ENCODE peak calls at places on chromosomes 3 and 15, in nine cellular contexts. Q, C, I, D, L, R, K, S and P are unnamed samples.

GRCh38 chr3:150544726-150545125 is 1.6 kb downstream of the SERP1 start:
- DNase-seq in L (no peak), D (no peak), S (no peak), R (no peak), Q (no peak), K (no peak), I (no peak), C (peak), P (no peak)

GRCh38 chr3:28114893-28115292 is 126.5 kb upstream of the CMC1 start:
- DNase-seq in R (no peak), I (no peak), C (no peak), Q (no peak), K (no peak), S (no peak), D (no peak), L (no peak), P (no peak)

GRCh38 chr3:189995129-189995528 is 125.6 kb downstream of the P3H2 start:
- DNase-seq in S (no peak), C (peak), L (no peak), I (no peak), R (no peak), K (no peak), Q (no peak), D (no peak), P (no peak)

GRCh38 chr15:51094606-51095569 is at the start of gene TNFAIP8L3:
- DNase-seq in L (no peak), S (no peak), K (no peak), I (no peak), R (peak), Q (no peak), C (no peak), D (no peak), P (peak)

GRCh38 chr3:17183951-17184550 is 299.3 kb downstream of the PLCL2 start:
- DNase-seq in D (no peak), K (peak), L (no peak), R (no peak), C (peak), Q (no peak), I (peak), S (no peak), P (peak)

GRCh38 chr3:149839874-149840273 is 26.9 kb downstream of the RNF13 start:
- DNase-seq in I (no peak), D (no peak), Q (no peak), K (no peak), C (no peak), S (no peak), L (no peak), R (no peak), P (no peak)

GRCh38 chr15:49041406-49041805 is 4.8 kb downstream of the SECISBP2L start:
- DNase-seq in K (no peak), D (no peak), C (peak), Q (no peak), R (no peak), I (no peak), L (no peak), S (no peak), P (no peak)

GRCh38 chr3:179421500-179421899 is 29.8 kb downstream of the GNB4 start:
- DNase-seq in K (peak), I (no peak), C (peak), D (no peak), Q (no peak), R (no peak), L (no peak), S (no peak), P (peak)

GRCh38 chr15:93942140-93942808 is 289.1 kb upstream of the MCTP2 start:
- DNase-seq in D (no peak), K (no peak), Q (no peak), S (no peak), I (no peak), C (no peak), R (no peak), L (no peak), P (no peak)

GRCh38 chr3:64805248-64805647 is 117.4 kb upstream of the ADAMTS9 start:
- DNase-seq in C (no peak), S (no peak), Q (no peak), K (no peak), I (no peak), R (no peak), L (no peak), D (no peak), P (no peak)

GRCh38 chr3:31010491-31010890 is 116.0 kb upstream of the GADL1 start:
- DNase-seq in Q (no peak), I (no peak), K (no peak), S (no peak), L (no peak), R (no peak), C (peak), D (no peak), P (no peak)

GRCh38 chr3:84175449-84175848 is 783.3 kb upstream of the CADM2 start:
- DNase-seq in K (no peak), I (no peak), C (no peak), R (no peak), D (no peak), Q (no peak), L (no peak), S (no peak), P (no peak)

GRCh38 chr15:96160800-96161199 is 169.7 kb upstream of the NR2F2 start:
- DNase-seq in S (no peak), L (no peak), R (no peak), D (no peak), Q (no peak), C (no peak), K (no peak), I (no peak), P (no peak)

GRCh38 chr3:154310840-154311239 is 13.4 kb downstream of the DHX36 start:
- DNase-seq in L (no peak), I (no peak), Q (no peak), C (peak), D (no peak), S (no peak), R (no peak), K (no peak), P (no peak)

GRCh38 chr15:55407631-55407948 is 569 bp downstream of the CCPG1 start:
- DNase-seq in R (no peak), C (peak), S (no peak), K (no peak), L (no peak), D (no peak), I (no peak), Q (no peak), P (no peak)

GRCh38 chr3:185732782-185733181 is 92.1 kb downstream of the IGF2BP2 start:
- DNase-seq in C (peak), R (no peak), I (no peak), K (no peak), D (no peak), S (no peak), L (no peak), Q (no peak), P (no peak)

GRCh38 chr15:91253605-91254004 is 153.5 kb downstream of the SV2B start:
- DNase-seq in L (no peak), K (no peak), C (no peak), D (no peak), R (no peak), I (no peak), Q (no peak), S (no peak), P (no peak)

GRCh38 chr3:39850707-39851014 is 41.3 kb downstream of the MYRIP start:
- DNase-seq in R (no peak), C (no peak), I (no peak), L (no peak), K (no peak), Q (no peak), D (no peak), S (no peak), P (no peak)

GRCh38 chr3:176964656-176965055 is 232.6 kb downstream of the TBL1XR1 start:
- DNase-seq in S (no peak), C (no peak), R (no peak), K (no peak), Q (no peak), I (no peak), D (no peak), L (no peak), P (no peak)

GRCh38 chr15:78148392-78149067 is 632 bp upstream of the IDH3A start:
- DNase-seq in D (no peak), Q (no peak), K (no peak), L (no peak), I (no peak), R (no peak), S (no peak), C (peak), P (no peak)

GRCh38 chr3:2856062-2856792 is 253.9 kb downstream of the IL5RA start:
- DNase-seq in Q (no peak), R (no peak), D (no peak), L (no peak), K (no peak), C (no peak), I (no peak), S (no peak), P (no peak)

GRCh38 chr15:95888762-95889161 is 441.7 kb upstream of the NR2F2 start:
- DNase-seq in I (no peak), D (no peak), R (no peak), Q (no peak), S (no peak), L (no peak), K (no peak), C (no peak), P (no peak)

GRCh38 chr3:98521897-98522537 is 685 bp downstream of the CLDND1 start:
- DNase-seq in Q (peak), D (no peak), I (peak), C (peak), R (no peak), L (no peak), K (peak), S (peak), P (peak)

GRCh38 chr15:75152382-75153079 is 49.2 kb upstream of the C15orf39 start:
- DNase-seq in D (no peak), R (no peak), L (no peak), I (no peak), K (no peak), S (no peak), Q (no peak), C (no peak), P (no peak)

GRCh38 chr15:80991446-80991845 is 1.8 kb upstream of the MESD start:
- DNase-seq in K (peak), I (no peak), S (peak), C (peak), R (no peak), D (no peak), L (peak), Q (peak), P (peak)

GRCh38 chr3:14847613-14848541 is 29.1 kb downstream of the FGD5 start:
- DNase-seq in Q (peak), C (no peak), S (peak), K (peak), I (peak), D (peak), R (peak), L (peak), P (no peak)

GRCh38 chr3:170804095-170804494 is 65.9 kb downstream of the RPL22L1 start:
- DNase-seq in Q (no peak), D (no peak), I (no peak), L (no peak), C (peak), R (no peak), S (no peak), K (no peak), P (no peak)

GRCh38 chr3:43768594-43768993 is 77.9 kb downstream of the ABHD5 start:
- DNase-seq in C (peak), R (no peak), K (no peak), D (no peak), I (no peak), L (peak), Q (peak), S (peak), P (no peak)

GRCh38 chr3:38004415-38005075 is 14.0 kb downstream of the VILL start:
- DNase-seq in I (peak), Q (peak), L (peak), K (peak), C (peak), R (peak), S (no peak), D (peak), P (peak)
- TF ChIP-seq POLR2A in I (no peak), Q (no peak), L (no peak), K (no peak), C (no peak), R (no peak), S (no peak), D (peak), P (no peak)

GRCh38 chr3:46978985-46979944 is at the start of gene NBEAL2:
- DNase-seq in R (peak), I (peak), S (peak), Q (peak), C (peak), D (peak), L (peak), K (peak), P (peak)
- TF ChIP-seq POLR2A in R (no peak), I (peak), S (peak), Q (no peak), C (no peak), D (peak), L (no peak), K (peak), P (peak)

GRCh38 chr15:101725073-101725472 is 800 bp upstream of the TARS3 start:
- DNase-seq in D (no peak), S (no peak), L (no peak), K (no peak), R (no peak), C (no peak), Q (no peak), I (no peak), P (peak)

GRCh38 chr15:101724675-101725005 is 367 bp upstream of the TARS3 start:
- DNase-seq in R (no peak), Q (no peak), C (no peak), D (no peak), S (no peak), L (no peak), I (no peak), K (no peak), P (no peak)

GRCh38 chr15:101723161-101723873 is 956 bp downstream of the TARS3 start:
- DNase-seq in L (no peak), R (no peak), K (peak), I (no peak), Q (no peak), S (no peak), C (peak), D (peak), P (peak)

GRCh38 chr15:101727186-101727585 is 2.9 kb upstream of the TARS3 start:
- DNase-seq in D (no peak), K (no peak), S (no peak), C (no peak), R (no peak), L (no peak), I (no peak), Q (no peak), P (peak)

GRCh38 chr15:101723874-101724674 is at the start of gene TARS3:
- DNase-seq in D (peak), R (peak), S (peak), C (peak), Q (peak), K (peak), L (peak), I (peak), P (peak)
- TF ChIP-seq POLR2A in D (peak), R (peak), S (peak), C (peak), Q (no peak), K (peak), L (peak), I (peak), P (peak)

DNA sequence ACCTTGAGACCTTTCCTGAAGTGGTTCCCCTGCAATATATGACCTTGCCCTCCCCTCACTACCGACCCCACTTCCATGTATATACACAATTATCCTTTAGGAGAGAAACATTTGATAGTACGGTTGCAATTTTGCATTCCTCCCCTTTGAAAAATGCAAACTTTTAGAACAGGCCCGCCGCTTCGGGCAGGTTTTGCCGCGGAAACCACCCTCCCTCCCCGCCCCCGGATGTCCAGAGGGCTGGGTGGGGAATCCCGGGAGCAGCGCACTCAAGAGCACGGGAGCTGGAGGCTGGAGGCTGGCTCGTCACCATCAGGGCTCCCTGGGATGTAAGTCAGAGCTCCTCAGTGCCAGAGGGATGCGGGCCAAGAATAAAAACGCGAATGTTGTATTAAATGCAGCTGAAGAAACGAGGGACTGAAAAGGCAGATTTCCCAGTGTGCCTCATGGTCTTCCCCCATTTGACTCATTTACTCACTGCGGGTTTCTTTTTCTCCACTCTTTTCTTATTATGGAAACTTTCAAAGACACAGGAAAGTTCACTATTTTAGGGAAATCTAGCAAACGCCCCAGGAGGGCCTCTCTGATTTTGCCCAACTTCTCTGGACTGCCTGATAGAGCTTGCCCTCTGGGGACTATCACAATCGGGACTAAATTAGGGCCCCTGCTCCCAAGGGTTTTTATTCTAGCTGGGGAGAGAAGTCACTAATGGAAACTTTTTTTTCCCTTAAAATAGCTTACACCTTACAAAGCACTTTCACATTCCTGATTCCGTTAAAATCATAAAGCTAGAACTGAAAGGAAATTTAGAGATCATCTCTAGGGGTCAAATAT is 2.9 kb upstream of the USP3 start:
- DNase-seq in C (peak), S (peak), L (peak), R (no peak), I (no peak), K (no peak), Q (peak), D (peak), P (no peak)
- TF ChIP-seq POLR2A in C (no peak), S (no peak), L (no peak), R (no peak), I (no peak), K (no peak), Q (no peak), D (no peak), P (no peak)

GRCh38 chr15:85582076-85582718 is 201.8 kb downstream of the AKAP13 start:
- DNase-seq in C (peak), K (no peak), D (peak), Q (peak), S (no peak), I (no peak), R (no peak), L (no peak), P (peak)
- TF ChIP-seq POLR2A in C (no peak), K (no peak), D (peak), Q (no peak), S (no peak), I (no peak), R (no peak), L (no peak), P (no peak)

GRCh38 chr15:35460616-35461015 is 85.3 kb downstream of the DPH6 start:
- DNase-seq in D (no peak), K (no peak), C (no peak), R (no peak), S (no peak), L (no peak), I (no peak), Q (no peak), P (no peak)
- TF ChIP-seq POLR2A in D (no peak), K (no peak), C (no peak), R (no peak), S (no peak), L (no peak), I (no peak), Q (no peak), P (no peak)

GRCh38 chr3:126475411-126476114 is at the start of gene ZXDC:
- DNase-seq in D (peak), I (peak), K (peak), C (peak), R (peak), L (peak), S (peak), Q (peak), P (peak)

GRCh38 chr3:126474498-126475410 is 937 bp downstream of the ZXDC start:
- DNase-seq in L (no peak), S (no peak), R (peak), K (peak), I (peak), Q (peak), D (peak), C (peak), P (peak)

GRCh38 chr3:126476976-126477330 is 1.3 kb upstream of the ZXDC start:
- DNase-seq in L (no peak), R (no peak), Q (no peak), K (no peak), S (no peak), I (no peak), C (no peak), D (no peak), P (no peak)

GRCh38 chr3:126478581-126479310 is 3.1 kb upstream of the ZXDC start:
- DNase-seq in Q (no peak), L (no peak), S (no peak), C (no peak), K (no peak), I (no peak), D (no peak), R (no peak), P (no peak)

GRCh38 chr3:126476166-126476975 is 680 bp upstream of the ZXDC start:
- DNase-seq in C (peak), I (peak), Q (peak), L (peak), K (peak), D (no peak), R (peak), S (no peak), P (no peak)
- TF ChIP-seq POLR2A in C (no peak), I (no peak), Q (no peak), L (peak), K (peak), D (peak), R (no peak), S (peak), P (peak)

DNA sequence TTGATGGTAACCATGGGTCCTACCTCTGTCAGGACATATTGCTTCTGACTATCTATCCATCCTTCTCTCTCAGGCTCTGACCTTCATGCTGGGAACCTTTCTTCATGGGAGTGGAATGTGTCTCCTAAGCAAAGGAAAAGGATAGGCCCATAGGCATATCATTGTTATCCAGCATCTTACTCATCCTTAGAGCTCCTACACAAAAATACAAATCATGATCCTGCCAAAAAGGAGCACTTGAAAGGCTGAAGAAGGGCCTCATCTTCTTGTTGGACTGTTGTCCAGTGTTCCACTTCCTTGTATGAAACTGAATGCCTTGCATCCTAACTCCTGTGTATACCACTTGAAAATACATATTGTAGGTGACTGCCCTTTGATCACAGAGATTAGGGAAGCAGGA is 96.1 kb upstream of the SOX2 start:
- DNase-seq in L (no peak), S (no peak), K (no peak), I (no peak), Q (no peak), C (no peak), D (no peak), R (no peak), P (no peak)
- TF ChIP-seq POLR2A in L (no peak), S (no peak), K (no peak), I (no peak), Q (no peak), C (no peak), D (no peak), R (no peak), P (no peak)